ENCODE peak calls at places on chromosomes 6 and 20, in eight cellular contexts. O is hepatocyte, Y is upper lobe of right lung, R is lung, E is body of pancreas, L is left lung, D is left ventricle myocardium inferior, A is iPS DF 6.9. Z is an unnamed sample.

GRCh38 chr20:62308102-62308822 is 5.5 kb downstream of the ADRM1 start:
- DNase-seq in O (no peak), Y (no peak), R (no peak), E (no peak), L (no peak), D (no peak), A (no peak), Z (no peak)

GRCh38 chr6:105786449-105786848 is 299.7 kb upstream of the PRDM1 start:
- DNase-seq in O (no peak), Y (no peak), R (no peak), E (no peak), L (no peak), D (no peak), A (no peak), Z (no peak)

GRCh38 chr20:12180107-12180661 is 262.5 kb downstream of the BTBD3 start:
- DNase-seq in O (no peak), Y (no peak), R (no peak), E (no peak), L (no peak), D (no peak), A (no peak), Z (no peak)

GRCh38 chr6:21772467-21772866 is 178.9 kb downstream of the SOX4 start:
- DNase-seq in O (no peak), Y (no peak), R (no peak), E (no peak), L (no peak), D (no peak), A (no peak), Z (no peak)

GRCh38 chr6:151108548-151108947 is 131.2 kb upstream of the AKAP12 start:
- DNase-seq in O (no peak), Y (no peak), R (no peak), E (no peak), L (no peak), D (no peak), A (no peak), Z (no peak)

GRCh38 chr6:28922841-28923317 is 906 bp downstream of the TRIM27 start:
- DNase-seq in O (peak), Y (no peak), R (peak), E (no peak), L (peak), D (peak), A (no peak), Z (peak)

GRCh38 chr6:70371454-70372105 is 41.7 kb upstream of the FAM135A start:
- DNase-seq in O (peak), Y (no peak), R (no peak), E (no peak), L (no peak), D (no peak), A (no peak), Z (no peak)

GRCh38 chr20:20217626-20218025 is 150.3 kb upstream of the INSM1 start:
- DNase-seq in O (no peak), Y (no peak), R (no peak), E (no peak), L (no peak), D (no peak), A (no peak), Z (no peak)

GRCh38 chr6:33197431-33198048 is 2.9 kb downstream of the RXRB start:
- DNase-seq in O (peak), Y (peak), R (peak), E (peak), L (peak), D (no peak), A (no peak), Z (no peak)

GRCh38 chr6:29845405-29846006 is 17.9 kb downstream of the HLA-G start:
- DNase-seq in O (peak), Y (no peak), R (no peak), E (no peak), L (no peak), D (no peak), A (no peak), Z (no peak)

GRCh38 chr20:48326434-48326691 is 501.4 kb downstream of the PREX1 start:
- DNase-seq in O (no peak), Y (no peak), R (no peak), E (no peak), L (no peak), D (no peak), A (no peak), Z (no peak)

GRCh38 chr6:13428528-13429405 is 58.6 kb downstream of the GFOD1 start:
- DNase-seq in O (no peak), Y (no peak), R (no peak), E (no peak), L (no peak), D (no peak), A (no peak), Z (peak)
- H3K27ac ChIP-seq in O (no peak), Y (no peak), R (no peak), E (no peak), L (peak), D (peak), A (no peak), Z (no peak)

GRCh38 chr6:34539181-34539580 is 16.9 kb downstream of the SPDEF start:
- DNase-seq in O (no peak), Y (no peak), R (no peak), E (no peak), L (no peak), D (no peak), A (no peak), Z (no peak)
- H3K27ac ChIP-seq in O (no peak), Y (no peak), R (no peak), E (no peak), L (no peak), D (no peak), A (no peak), Z (no peak)

DNA sequence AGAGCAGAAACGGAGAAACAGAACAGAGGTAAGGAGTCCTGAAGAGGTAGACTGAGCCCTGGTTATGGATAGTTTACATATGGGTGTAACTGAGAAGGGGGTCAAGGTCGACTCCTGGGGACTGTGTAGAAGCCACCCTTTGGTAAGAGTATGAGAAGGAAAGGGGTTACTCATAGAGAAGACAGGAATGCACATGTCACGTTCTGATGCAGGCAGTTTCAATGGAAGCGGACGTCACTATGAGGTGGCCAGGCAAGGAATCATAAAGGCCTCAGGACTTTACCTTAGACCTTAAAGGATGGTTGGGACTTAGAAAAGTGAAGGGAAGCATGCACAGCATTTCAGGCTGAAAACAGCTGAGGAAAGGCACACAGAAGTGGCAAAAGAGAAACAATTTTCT is 25.1 kb downstream of the RGS17 start:
- DNase-seq in O (no peak), Y (no peak), R (no peak), E (no peak), L (no peak), D (no peak), A (no peak), Z (no peak)
- H3K27ac ChIP-seq in O (no peak), Y (no peak), R (no peak), E (no peak), L (no peak), D (no peak), A (no peak), Z (no peak)

GRCh38 chr20:38203337-38204003 is 38.4 kb upstream of the TGM2 start:
- DNase-seq in O (no peak), Y (peak), R (no peak), E (no peak), L (peak), D (no peak), A (no peak), Z (no peak)
- H3K27ac ChIP-seq in O (peak), Y (no peak), R (no peak), E (no peak), L (no peak), D (no peak), A (no peak), Z (no peak)

DNA sequence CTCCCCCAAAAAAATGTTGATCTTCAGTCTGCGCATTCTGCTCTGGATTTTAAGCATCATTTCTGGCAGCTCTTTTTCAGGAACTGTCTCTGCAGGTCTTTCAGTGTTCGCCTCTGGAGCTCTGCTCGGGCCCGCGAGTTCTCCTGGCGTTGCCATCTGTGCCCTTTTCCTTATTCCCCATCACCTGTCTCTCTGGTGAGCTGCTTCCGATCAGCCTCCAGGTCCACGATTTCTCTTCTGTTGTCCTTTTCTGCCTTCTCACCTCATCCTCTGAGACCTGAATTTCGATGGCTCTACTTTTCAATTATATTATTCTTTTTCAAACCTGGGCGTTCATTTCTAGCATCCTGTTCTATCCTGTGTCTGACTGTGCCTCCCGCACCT is 590 bp upstream of the MAP1LC3A start:
- DNase-seq in O (no peak), Y (no peak), R (no peak), E (no peak), L (no peak), D (no peak), A (no peak), Z (no peak)
- H3K27ac ChIP-seq in O (peak), Y (peak), R (peak), E (peak), L (peak), D (peak), A (no peak), Z (peak)

DNA sequence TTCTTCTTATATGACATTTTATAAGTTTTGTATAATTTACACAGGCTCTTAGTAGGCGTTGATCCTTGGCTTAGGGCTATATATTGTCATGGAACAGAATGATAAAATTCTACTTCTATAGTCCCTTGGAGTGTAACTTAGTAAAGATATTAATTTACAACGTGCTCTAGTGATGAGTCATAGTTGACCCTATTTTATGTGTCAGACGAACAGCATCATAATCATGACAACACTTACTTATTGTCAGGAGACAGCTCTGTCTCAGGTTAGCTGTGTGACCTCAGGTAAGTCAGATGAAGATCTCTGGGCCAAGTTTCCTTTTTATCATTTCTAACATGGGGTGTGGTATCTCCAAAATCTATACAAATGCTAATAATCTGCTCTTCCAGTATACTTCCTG is 473.5 kb downstream of the UTRN start:
- DNase-seq in O (no peak), Y (no peak), R (no peak), E (no peak), L (no peak), D (no peak), A (no peak), Z (no peak)
- H3K27ac ChIP-seq in O (no peak), Y (no peak), R (no peak), E (no peak), L (no peak), D (no peak), A (no peak), Z (no peak)

GRCh38 chr20:1302578-1303541 is 26.1 kb downstream of the SDCBP2 start:
- DNase-seq in O (no peak), Y (peak), R (no peak), E (no peak), L (peak), D (no peak), A (no peak), Z (no peak)
- H3K27ac ChIP-seq in O (no peak), Y (no peak), R (no peak), E (no peak), L (no peak), D (no peak), A (no peak), Z (no peak)

GRCh38 chr6:111593516-111593824 is 12.2 kb downstream of the TRAF3IP2 start:
- DNase-seq in O (no peak), Y (no peak), R (no peak), E (no peak), L (no peak), D (no peak), A (no peak), Z (no peak)
- H3K27ac ChIP-seq in O (peak), Y (no peak), R (no peak), E (no peak), L (no peak), D (no peak), A (no peak), Z (no peak)

GRCh38 chr20:33828912-33829560 is 17.9 kb downstream of the CHMP4B start:
- DNase-seq in O (peak), Y (no peak), R (no peak), E (peak), L (no peak), D (no peak), A (no peak), Z (no peak)

GRCh38 chr20:33828326-33828834 is 17.2 kb downstream of the CHMP4B start:
- DNase-seq in O (no peak), Y (no peak), R (no peak), E (no peak), L (no peak), D (no peak), A (no peak), Z (no peak)

GRCh38 chr20:33826270-33826897 is 15.2 kb downstream of the CHMP4B start:
- DNase-seq in O (peak), Y (no peak), R (no peak), E (peak), L (no peak), D (no peak), A (peak), Z (no peak)

GRCh38 chr20:33827109-33827508 is 16.0 kb downstream of the CHMP4B start:
- DNase-seq in O (no peak), Y (no peak), R (no peak), E (no peak), L (no peak), D (no peak), A (no peak), Z (no peak)

DNA sequence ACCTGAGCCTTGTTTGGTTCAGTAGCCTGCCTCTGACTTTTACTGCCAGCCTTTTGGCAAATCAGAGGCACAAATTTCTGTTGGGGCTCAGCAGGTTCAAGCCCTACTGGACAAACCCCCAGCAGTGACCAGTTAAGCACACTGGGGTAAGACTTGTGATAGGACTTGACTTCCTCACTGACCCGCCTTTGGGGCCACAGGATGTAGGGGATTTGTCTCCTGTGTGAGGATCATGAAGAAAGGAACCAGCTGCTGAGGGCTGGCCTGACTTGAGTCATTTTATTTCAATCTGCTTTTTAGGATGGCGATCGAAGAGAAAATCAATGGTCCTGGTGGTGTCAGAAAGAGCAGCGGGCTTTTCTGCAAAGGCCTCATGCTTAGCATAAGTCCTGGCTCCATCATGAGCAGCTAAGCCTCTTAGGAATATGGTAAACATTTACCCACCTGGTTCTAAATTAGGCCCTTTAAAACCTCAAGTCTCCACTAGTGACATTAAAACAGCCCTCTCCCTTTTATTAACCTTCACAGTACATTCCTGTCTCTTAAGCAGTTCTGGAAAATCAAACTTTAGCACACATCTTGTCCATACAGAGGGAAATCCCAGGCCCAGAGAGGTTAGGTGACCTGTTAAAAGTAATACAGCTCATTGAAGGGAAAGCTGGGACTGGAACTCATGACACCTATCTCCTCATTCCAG is 16.6 kb downstream of the CHMP4B start:
- DNase-seq in O (no peak), Y (no peak), R (no peak), E (no peak), L (no peak), D (no peak), A (no peak), Z (no peak)
- H3K27ac ChIP-seq in O (peak), Y (peak), R (no peak), E (peak), L (peak), D (peak), A (no peak), Z (no peak)

GRCh38 chr6:31305674-31306219 is 33.9 kb upstream of the HLA-C start:
- DNase-seq in O (no peak), Y (no peak), R (no peak), E (no peak), L (no peak), D (no peak), A (no peak), Z (no peak)
- H3K27ac ChIP-seq in O (no peak), Y (no peak), R (no peak), E (no peak), L (no peak), D (no peak), A (no peak), Z (no peak)